ENCODE peak calls at places on chromosomes 6 and 20, in four cellular contexts. One of them, this sample, is unnamed.

GRCh38 chr20:57654998-57655811 is 35.0 kb upstream of the ZBP1 start:
- DNase-seq in cardiac muscle cell: no peak
- DNase-seq in fibroblast of the aortic adventitia: no peak
- DNase-seq in A549: no peak
- DNase-seq in this sample: no peak

GRCh38 chr6:131828946-131829345 is 21.1 kb downstream of the ENPP1 start:
- DNase-seq in cardiac muscle cell: no peak
- DNase-seq in fibroblast of the aortic adventitia: no peak
- DNase-seq in A549: no peak
- DNase-seq in this sample: no peak

GRCh38 chr20:57264151-57264792 is 2.2 kb downstream of the BMP7 start:
- DNase-seq in cardiac muscle cell: no peak
- DNase-seq in fibroblast of the aortic adventitia: no peak
- DNase-seq in A549: no peak
- DNase-seq in this sample: no peak

GRCh38 chr20:19628570-19629134 is 129.4 kb upstream of the RIN2 start:
- DNase-seq in cardiac muscle cell: peak; percentile 80
- DNase-seq in fibroblast of the aortic adventitia: peak; percentile 80
- DNase-seq in A549: peak; percentile 80
- DNase-seq in this sample: peak; percentile 60

GRCh38 chr6:16238057-16238657 is at the start of gene GMPR:
- DNase-seq in cardiac muscle cell: peak; percentile 72
- DNase-seq in fibroblast of the aortic adventitia: peak; percentile 59
- DNase-seq in A549: no peak
- DNase-seq in this sample: no peak

GRCh38 chr6:34926655-34927054 is 37.6 kb downstream of the ANKS1A start:
- DNase-seq in cardiac muscle cell: peak; percentile 15
- DNase-seq in fibroblast of the aortic adventitia: peak; percentile 20
- DNase-seq in A549: no peak
- DNase-seq in this sample: peak; percentile 60

GRCh38 chr6:65410309-65410708 is 296.7 kb downstream of the EYS start:
- DNase-seq in cardiac muscle cell: no peak
- DNase-seq in fibroblast of the aortic adventitia: no peak
- DNase-seq in A549: no peak
- DNase-seq in this sample: no peak

GRCh38 chr6:118810420-118811027 is 83.4 kb upstream of the ASF1A start:
- DNase-seq in cardiac muscle cell: no peak
- DNase-seq in fibroblast of the aortic adventitia: no peak
- DNase-seq in A549: no peak
- DNase-seq in this sample: no peak

GRCh38 chr6:148265058-148265457 is 77.6 kb upstream of the SASH1 start:
- DNase-seq in cardiac muscle cell: no peak
- DNase-seq in fibroblast of the aortic adventitia: no peak
- DNase-seq in A549: no peak
- DNase-seq in this sample: no peak

GRCh38 chr6:108194503-108194902 is 28.7 kb downstream of the NR2E1 start:
- DNase-seq in cardiac muscle cell: no peak
- DNase-seq in fibroblast of the aortic adventitia: no peak
- DNase-seq in A549: no peak
- DNase-seq in this sample: no peak

GRCh38 chr6:34537922-34538550 is 18.1 kb downstream of the SPDEF start:
- DNase-seq in cardiac muscle cell: no peak
- DNase-seq in fibroblast of the aortic adventitia: no peak
- DNase-seq in A549: no peak
- DNase-seq in this sample: no peak

GRCh38 chr6:44431118-44431725 is 43.7 kb downstream of the CDC5L start:
- DNase-seq in cardiac muscle cell: peak; percentile 82
- DNase-seq in fibroblast of the aortic adventitia: peak; percentile 86
- DNase-seq in A549: peak; percentile 46
- DNase-seq in this sample: peak; percentile 82

GRCh38 chr20:24670981-24671380 is 201.6 kb downstream of the SYNDIG1 start:
- DNase-seq in cardiac muscle cell: no peak
- DNase-seq in fibroblast of the aortic adventitia: no peak
- DNase-seq in A549: no peak
- DNase-seq in this sample: no peak

GRCh38 chr6:16909599-16910360 is 148.5 kb upstream of the ATXN1 start:
- DNase-seq in cardiac muscle cell: peak; percentile 89
- DNase-seq in fibroblast of the aortic adventitia: peak; percentile 58
- DNase-seq in A549: no peak
- DNase-seq in this sample: peak; percentile 93

GRCh38 chr6:3911614-3912336 is 62.6 kb downstream of the FAM50B start:
- DNase-seq in cardiac muscle cell: peak; percentile 88
- DNase-seq in fibroblast of the aortic adventitia: peak; percentile 90
- DNase-seq in A549: peak; percentile 83
- DNase-seq in this sample: peak; percentile 89

GRCh38 chr6:53834134-53834533 is 39.3 kb downstream of the LRRC1 start:
- DNase-seq in cardiac muscle cell: no peak
- DNase-seq in fibroblast of the aortic adventitia: no peak
- DNase-seq in A549: no peak
- DNase-seq in this sample: no peak

GRCh38 chr6:105174512-105174911 is 5.3 kb downstream of the POPDC3 start:
- DNase-seq in cardiac muscle cell: no peak
- DNase-seq in fibroblast of the aortic adventitia: peak; percentile 44
- DNase-seq in A549: peak; percentile 41
- DNase-seq in this sample: peak; percentile 96

GRCh38 chr6:64539917-64540316 is 904.3 kb downstream of the PHF3 start:
- DNase-seq in cardiac muscle cell: no peak
- DNase-seq in fibroblast of the aortic adventitia: no peak
- DNase-seq in A549: no peak
- DNase-seq in this sample: no peak

GRCh38 chr20:63553933-63554290 is at the start of gene FNDC11:
- DNase-seq in cardiac muscle cell: peak; percentile 34
- DNase-seq in fibroblast of the aortic adventitia: no peak
- DNase-seq in A549: no peak
- DNase-seq in this sample: no peak

GRCh38 chr6:44377484-44377883 is 10.0 kb upstream of the CDC5L start:
- DNase-seq in cardiac muscle cell: no peak
- DNase-seq in fibroblast of the aortic adventitia: no peak
- DNase-seq in A549: no peak
- DNase-seq in this sample: no peak

DNA sequence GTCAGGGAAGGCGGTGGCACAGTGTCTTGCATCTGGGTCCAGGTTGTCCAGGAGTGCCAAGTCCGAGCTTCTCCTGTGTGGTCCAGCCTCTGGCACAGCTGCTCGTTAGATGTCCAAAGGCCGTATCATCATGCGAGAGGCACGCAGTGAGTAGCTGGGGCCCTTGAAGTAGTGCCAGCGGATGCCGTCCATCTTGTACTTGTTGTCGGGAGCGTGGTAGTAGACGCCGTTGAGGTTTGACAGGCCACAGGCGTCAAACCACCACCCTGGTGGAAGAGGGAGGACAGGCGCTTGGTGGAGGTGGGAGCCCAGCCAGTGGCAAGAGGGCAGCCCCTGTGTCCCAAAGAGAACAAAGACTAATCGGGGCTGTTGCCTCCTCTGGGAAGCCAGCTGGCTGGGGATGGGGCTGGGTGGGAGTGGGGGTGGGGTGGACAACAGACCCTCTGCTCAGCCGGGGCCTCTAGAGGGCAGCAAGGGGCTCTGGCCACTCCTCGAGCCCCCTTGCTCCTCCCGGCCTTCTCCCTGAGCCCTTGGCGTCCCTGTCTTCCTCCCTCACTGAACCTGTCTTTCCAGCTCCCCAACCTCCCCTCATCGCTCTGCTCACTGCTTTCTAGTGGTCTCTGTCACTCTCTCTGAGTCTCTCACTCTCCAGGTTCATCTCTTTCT is 39.5 kb downstream of the FAM110A start:
- DNase-seq in cardiac muscle cell: no peak
- DNase-seq in fibroblast of the aortic adventitia: no peak
- DNase-seq in A549: no peak
- DNase-seq in this sample: no peak
- TF ChIP-seq CTCF in cardiac muscle cell: peak; percentile 6
- TF ChIP-seq CTCF in fibroblast of the aortic adventitia: no peak
- TF ChIP-seq CTCF in A549: no peak
- TF ChIP-seq CTCF in this sample: no peak

GRCh38 chr6:69819138-69819537 is 22.3 kb upstream of the LMBRD1 start:
- DNase-seq in cardiac muscle cell: no peak
- DNase-seq in fibroblast of the aortic adventitia: no peak
- DNase-seq in A549: no peak
- DNase-seq in this sample: no peak
- H3K4me3 ChIP-seq in cardiac muscle cell: no peak overlapping the region
- H3K4me3 ChIP-seq in fibroblast of the aortic adventitia: no peak overlapping the region
- H3K4me3 ChIP-seq in A549: no peak overlapping the region
- H3K4me3 ChIP-seq in this sample: no peak overlapping the region

GRCh38 chr20:41572010-41572572 is 46.1 kb downstream of the CHD6 start:
- DNase-seq in cardiac muscle cell: peak; percentile 24
- DNase-seq in fibroblast of the aortic adventitia: no peak
- DNase-seq in A549: no peak
- DNase-seq in this sample: no peak
- TF ChIP-seq CTCF in cardiac muscle cell: peak; percentile 36
- TF ChIP-seq CTCF in fibroblast of the aortic adventitia: no peak
- TF ChIP-seq CTCF in A549: no peak
- TF ChIP-seq CTCF in this sample: peak; percentile 19

DNA sequence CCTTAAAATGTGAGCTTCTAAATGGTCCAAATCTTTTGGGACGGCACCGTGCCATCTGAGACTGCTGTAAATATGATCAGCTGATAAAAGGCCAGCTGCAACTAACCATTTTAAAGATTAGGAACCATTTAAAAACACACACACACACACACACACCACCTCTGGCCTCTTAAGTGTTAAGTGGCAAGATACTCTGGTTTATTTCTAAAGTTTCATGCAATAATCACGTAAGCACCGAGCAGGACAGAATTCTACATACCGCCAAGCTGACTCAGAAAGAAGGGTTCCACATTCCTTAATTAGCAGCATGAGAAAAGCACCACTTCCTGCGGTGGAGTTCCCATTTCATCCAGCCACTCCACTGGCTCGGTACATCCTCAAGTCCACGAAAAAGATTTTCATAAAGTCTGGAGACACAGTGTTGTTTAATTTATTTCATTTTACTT is 17.8 kb upstream of the ZNF217 start:
- DNase-seq in cardiac muscle cell: peak; percentile 98
- DNase-seq in fibroblast of the aortic adventitia: peak; percentile 97
- DNase-seq in A549: peak; percentile 90
- DNase-seq in this sample: peak; percentile 97
- H3K4me3 ChIP-seq in cardiac muscle cell: no peak overlapping the region
- H3K4me3 ChIP-seq in fibroblast of the aortic adventitia: no peak overlapping the region
- H3K4me3 ChIP-seq in A549: peak overlapping the region; percentile 0
- H3K4me3 ChIP-seq in this sample: no peak overlapping the region

DNA sequence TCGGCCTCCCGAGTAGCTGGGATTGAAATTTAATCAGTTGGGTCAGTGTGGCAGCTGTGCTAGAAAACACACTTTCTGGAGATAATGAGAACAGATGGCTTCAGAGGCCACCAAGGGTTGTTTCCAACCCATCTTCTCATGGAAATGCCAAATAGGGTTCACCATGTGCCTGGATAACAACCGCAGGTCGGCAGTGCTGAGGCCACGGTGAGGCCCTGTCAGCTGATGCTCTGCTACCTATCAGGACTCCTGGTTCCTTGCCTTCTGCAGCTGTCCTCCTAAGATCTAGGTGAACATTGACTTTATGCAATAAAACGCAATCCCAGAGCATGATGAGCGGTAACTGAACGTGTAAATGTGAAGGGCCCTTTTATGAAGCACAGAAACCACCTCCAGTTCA is 139.3 kb upstream of the SNX9 start:
- DNase-seq in cardiac muscle cell: no peak
- DNase-seq in fibroblast of the aortic adventitia: no peak
- DNase-seq in A549: no peak
- DNase-seq in this sample: no peak
- TF ChIP-seq CTCF in cardiac muscle cell: no peak
- TF ChIP-seq CTCF in fibroblast of the aortic adventitia: no peak
- TF ChIP-seq CTCF in A549: no peak
- TF ChIP-seq CTCF in this sample: no peak